ENCODE peak calls at places on chromosomes 5 and 9, in five cellular contexts. R, N, S, H and Y are unnamed samples.

GRCh38 chr9:131276107-131276888 is at the start of gene FAM78A:
- DNase-seq in R (no peak), N (no peak), S (peak), H (no peak), Y (peak)

GRCh38 chr5:144236479-144236878 is 65.8 kb downstream of the KCTD16 start:
- DNase-seq in R (no peak), N (no peak), S (no peak), H (no peak), Y (no peak)

GRCh38 chr9:85158512-85158911 is 489.0 kb downstream of the NTRK2 start:
- DNase-seq in R (no peak), N (no peak), S (no peak), H (no peak), Y (no peak)

GRCh38 chr5:8508196-8508595 is 639.2 kb downstream of the MTRR start:
- DNase-seq in R (no peak), N (no peak), S (no peak), H (no peak), Y (no peak)

GRCh38 chr9:100346836-100347235 is 5.9 kb downstream of the TEX10 start:
- DNase-seq in R (peak), N (no peak), S (no peak), H (no peak), Y (peak)

GRCh38 chr5:99771296-99771695 is 763.9 kb upstream of the FAM174A start:
- DNase-seq in R (peak), N (no peak), S (no peak), H (peak), Y (no peak)

GRCh38 chr9:127796899-127797370 is 5.7 kb upstream of the FPGS start:
- DNase-seq in R (no peak), N (no peak), S (no peak), H (no peak), Y (no peak)

GRCh38 chr9:89874351-89875321 is 269.8 kb downstream of the GADD45G start:
- DNase-seq in R (no peak), N (peak), S (peak), H (peak), Y (no peak)

GRCh38 chr5:22911019-22911418 is 57.9 kb upstream of the CDH12 start:
- DNase-seq in R (no peak), N (no peak), S (no peak), H (no peak), Y (no peak)

GRCh38 chr5:149917073-149917676 is 27.4 kb downstream of the PDE6A start:
- DNase-seq in R (peak), N (no peak), S (no peak), H (no peak), Y (no peak)

GRCh38 chr9:133862585-133863041 is 124.5 kb upstream of the SARDH start:
- DNase-seq in R (no peak), N (no peak), S (peak), H (no peak), Y (no peak)

GRCh38 chr9:134887686-134888602 is 7.3 kb downstream of the FCN2 start:
- DNase-seq in R (no peak), N (no peak), S (no peak), H (no peak), Y (no peak)

GRCh38 chr5:154384480-154385235 is 61.1 kb upstream of the SAP30L start:
- DNase-seq in R (no peak), N (no peak), S (peak), H (no peak), Y (no peak)
- H3K4me3 ChIP-seq in R (no peak), N (no peak), S (no peak), H (no peak), Y (no peak)

GRCh38 chr9:5480919-5481743 is 29.2 kb upstream of the PDCD1LG2 start:
- DNase-seq in R (no peak), N (no peak), S (no peak), H (no peak), Y (no peak)
- TF ChIP-seq CTCF in R (peak), N (no peak), S (no peak), H (peak), Y (peak)

GRCh38 chr5:6480133-6481051 is 31.7 kb downstream of the UBE2QL1 start:
- DNase-seq in R (no peak), N (no peak), S (no peak), H (no peak), Y (no peak)
- H3K4me3 ChIP-seq in R (no peak), N (no peak), S (no peak), H (no peak), Y (no peak)

DNA sequence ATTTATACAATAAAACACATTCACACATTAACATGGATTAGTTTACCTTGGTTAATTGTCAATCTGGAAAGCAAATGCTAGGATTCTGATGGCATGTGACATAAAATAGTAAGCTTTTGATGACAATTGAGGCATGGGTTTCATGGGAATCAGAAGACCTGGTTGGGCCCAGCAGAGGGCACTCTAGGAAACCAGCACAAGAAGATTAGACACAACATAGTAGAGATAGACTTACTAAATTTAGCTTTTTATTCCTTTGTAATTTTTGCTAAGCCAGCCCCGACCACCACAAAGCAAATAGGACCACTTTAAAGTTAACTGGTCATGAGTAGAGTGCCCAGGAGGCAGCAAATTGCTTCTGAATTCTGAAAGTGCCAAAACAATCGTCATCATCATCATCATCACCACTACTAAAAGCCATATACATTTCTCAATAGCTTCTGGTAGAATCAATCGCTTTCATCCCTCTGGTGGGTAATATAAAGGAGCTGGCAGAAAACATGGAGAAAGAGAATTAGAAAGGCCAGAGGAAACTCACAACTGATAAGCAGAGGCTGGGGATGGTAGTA is 163.2 kb downstream of the ARRDC3 start:
- DNase-seq in R (peak), N (no peak), S (peak), H (peak), Y (peak)
- TF ChIP-seq CTCF in R (peak), N (no peak), S (no peak), H (peak), Y (peak)

GRCh38 chr9:109010676-109011655 is 2.3 kb downstream of the CTNNAL1 start:
- DNase-seq in R (peak), N (peak), S (peak), H (peak), Y (peak)
- H3K4me3 ChIP-seq in R (peak), N (peak), S (no peak), H (no peak), Y (peak)

DNA sequence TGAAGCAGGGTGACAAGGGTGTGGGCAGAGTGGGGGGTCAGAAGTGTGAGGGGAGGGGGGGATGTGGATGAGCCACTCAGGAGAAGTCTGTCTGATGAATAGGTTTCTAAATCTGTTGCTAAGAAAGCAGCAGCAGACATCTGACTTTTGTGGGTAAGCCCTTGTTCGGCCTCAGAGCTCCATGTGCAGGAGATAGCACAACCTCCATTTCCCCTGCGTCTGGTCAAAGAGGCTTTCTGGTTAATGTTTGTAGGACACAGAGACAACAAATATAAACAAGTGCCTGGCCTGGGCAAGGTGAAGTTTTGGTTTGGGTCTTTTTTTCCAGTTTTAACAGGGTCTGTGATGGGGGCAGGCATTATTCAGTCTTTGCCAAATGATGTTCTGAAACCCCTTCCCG is 57.0 kb upstream of the GNE start:
- DNase-seq in R (no peak), N (no peak), S (no peak), H (no peak), Y (no peak)
- TF ChIP-seq CTCF in R (no peak), N (no peak), S (no peak), H (no peak), Y (no peak)

GRCh38 chr5:33890633-33891032 is 1.2 kb downstream of the ADAMTS12 start:
- DNase-seq in R (peak), N (no peak), S (no peak), H (no peak), Y (peak)
- H3K4me3 ChIP-seq in R (peak), N (peak), S (no peak), H (no peak), Y (peak)

DNA sequence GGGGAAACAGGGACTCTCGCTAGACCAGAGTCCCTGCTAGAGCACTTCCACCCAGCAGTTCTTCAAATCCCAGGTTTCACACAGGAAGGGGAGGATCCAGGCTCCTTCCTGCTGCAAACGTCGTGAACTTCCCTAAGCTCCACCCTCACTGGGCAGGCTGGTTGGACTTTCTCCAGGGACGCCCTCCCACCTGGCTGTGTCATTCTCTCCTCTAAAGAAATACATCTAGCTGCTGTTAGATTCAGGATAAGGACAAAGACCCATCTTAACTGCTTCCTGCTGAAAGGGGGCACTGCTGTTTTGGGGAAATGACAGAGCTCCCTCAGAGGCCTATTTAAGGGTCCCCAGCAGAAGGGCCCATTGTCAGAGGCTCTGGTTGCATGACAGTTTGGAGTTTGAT is 230.7 kb downstream of the SEMA6A start:
- DNase-seq in R (peak), N (no peak), S (no peak), H (peak), Y (no peak)
- TF ChIP-seq CTCF in R (no peak), N (no peak), S (no peak), H (no peak), Y (no peak)